ENCODE peak calls at places on chromosomes 13 and 19, in eight cellular contexts. V is pancreas, O is keratinocyte, F is stomach, G is breast epithelium, I is neural progenitor cell, W is fibroblast of lung, B is HL-60. M is an unnamed sample.

GRCh38 chr13:100734194-100734720 is 59.7 kb upstream of the TMTC4 start:
- DNase-seq in V (no peak), O (no peak), F (no peak), G (no peak), I (no peak), W (no peak), B (no peak), M (no peak)

GRCh38 chr19:33404916-33405315 is 31.4 kb downstream of the CEBPG start:
- DNase-seq in V (no peak), O (no peak), F (no peak), G (peak; percentile 39), I (no peak), W (no peak), B (no peak), M (peak; percentile 52)

GRCh38 chr13:91245283-91245682 is 102.2 kb upstream of the MIR17HG start:
- DNase-seq in V (no peak), O (no peak), F (no peak), G (no peak), I (no peak), W (no peak), B (no peak), M (no peak)

GRCh38 chr19:53951947-53952346 is 10.8 kb upstream of the CACNG8 start:
- DNase-seq in V (no peak), O (no peak), F (no peak), G (no peak), I (no peak), W (no peak), B (no peak), M (no peak)

GRCh38 chr13:107043016-107043957 is 475.4 kb upstream of the ARGLU1 start:
- DNase-seq in V (no peak), O (no peak), F (no peak), G (no peak), I (no peak), W (no peak), B (no peak), M (no peak)

GRCh38 chr13:70253834-70254233 is 145.6 kb upstream of the KLHL1 start:
- DNase-seq in V (no peak), O (no peak), F (no peak), G (no peak), I (no peak), W (peak; percentile 28), B (no peak), M (no peak)

GRCh38 chr13:98826156-98826555 is 73.7 kb upstream of the SLC15A1 start:
- DNase-seq in V (no peak), O (no peak), F (no peak), G (no peak), I (peak; percentile 45), W (no peak), B (no peak), M (no peak)

GRCh38 chr13:21971662-21972635 is 301.1 kb downstream of the FGF9 start:
- DNase-seq in V (no peak), O (no peak), F (no peak), G (no peak), I (no peak), W (peak; percentile 93), B (no peak), M (no peak)

GRCh38 chr19:29483944-29484581 is 41.7 kb upstream of the VSTM2B start:
- DNase-seq in V (no peak), O (no peak), F (no peak), G (no peak), I (no peak), W (no peak), B (no peak), M (no peak)

GRCh38 chr19:47663911-47664771 is 49.1 kb upstream of the EHD2 start:
- DNase-seq in V (peak; percentile 56), O (no peak), F (peak; percentile 74), G (peak; percentile 66), I (no peak), W (peak; percentile 100), B (peak; percentile 67), M (peak; percentile 98)

GRCh38 chr19:52735734-52736133 is 890 bp upstream of the ZNF611 start:
- DNase-seq in V (peak; percentile 35), O (no peak), F (peak; percentile 38), G (peak; percentile 67), I (peak; percentile 90), W (no peak), B (no peak), M (no peak)

GRCh38 chr19:9953802-9954542 is 17.7 kb upstream of the OLFM2 start:
- DNase-seq in V (no peak), O (no peak), F (no peak), G (no peak), I (no peak), W (no peak), B (no peak), M (no peak)

GRCh38 chr13:42017264-42017663 is 31.2 kb upstream of the DGKH start:
- DNase-seq in V (no peak), O (no peak), F (no peak), G (no peak), I (no peak), W (no peak), B (no peak), M (no peak)

GRCh38 chr19:47436712-47437401 is 17.5 kb upstream of the MEIS3 start:
- DNase-seq in V (peak; percentile 76), O (no peak), F (peak; percentile 91), G (peak; percentile 87), I (peak; percentile 88), W (peak; percentile 51), B (peak; percentile 76), M (peak; percentile 78)

GRCh38 chr19:18274776-18275356 is 614 bp upstream of the IQCN start:
- DNase-seq in V (peak; percentile 87), O (no peak), F (peak; percentile 89), G (peak; percentile 84), I (no peak), W (peak; percentile 88), B (peak; percentile 77), M (peak; percentile 88)

GRCh38 chr13:73215807-73216206 is 157.0 kb downstream of the KLF5 start:
- DNase-seq in V (no peak), O (no peak), F (peak; percentile 38), G (no peak), I (no peak), W (no peak), B (no peak), M (peak; percentile 13)

GRCh38 chr19:32691952-32692726 is 518 bp downstream of the NUDT19 start:
- DNase-seq in V (peak; percentile 55), O (no peak), F (peak; percentile 70), G (peak; percentile 67), I (peak; percentile 73), W (peak; percentile 72), B (peak; percentile 77), M (peak; percentile 70)

GRCh38 chr19:14337510-14337909 is 43.7 kb upstream of the ADGRE5 start:
- DNase-seq in V (no peak), O (no peak), F (peak; percentile 61), G (no peak), I (peak; percentile 58), W (no peak), B (no peak), M (peak; percentile 29)

GRCh38 chr19:4624733-4625362 is 14.5 kb upstream of the TNFAIP8L1 start:
- DNase-seq in V (no peak), O (no peak), F (no peak), G (no peak), I (peak; percentile 61), W (peak; percentile 17), B (peak; percentile 45), M (no peak)

GRCh38 chr19:46147791-46148288 is at the start of gene IGFL2:
- DNase-seq in V (no peak), O (peak; percentile 35), F (no peak), G (no peak), I (no peak), W (no peak), B (no peak), M (no peak)
- H3K4me3 ChIP-seq in V (no peak within 1 kb of the TSS), O (no peak within 1 kb of the TSS), F (no peak within 1 kb of the TSS), G (no peak within 1 kb of the TSS), I (no peak within 1 kb of the TSS), W (no peak within 1 kb of the TSS), B (no peak within 1 kb of the TSS), M (no peak within 1 kb of the TSS)

GRCh38 chr13:23947893-23948292 is 50.6 kb upstream of the C1QTNF9B start:
- DNase-seq in V (no peak), O (no peak), F (no peak), G (no peak), I (no peak), W (no peak), B (no peak), M (no peak)

GRCh38 chr13:23945612-23946011 is 48.3 kb upstream of the C1QTNF9B start:
- DNase-seq in V (no peak), O (no peak), F (no peak), G (no peak), I (no peak), W (no peak), B (no peak), M (no peak)

GRCh38 chr13:23949200-23949599 is 51.9 kb upstream of the C1QTNF9B start:
- DNase-seq in V (no peak), O (no peak), F (no peak), G (no peak), I (no peak), W (no peak), B (no peak), M (no peak)

GRCh38 chr13:23946067-23946466 is 48.8 kb upstream of the C1QTNF9B start:
- DNase-seq in V (no peak), O (no peak), F (no peak), G (no peak), I (no peak), W (no peak), B (no peak), M (no peak)

GRCh38 chr13:23946900-23947299 is 49.6 kb upstream of the C1QTNF9B start:
- DNase-seq in V (no peak), O (no peak), F (no peak), G (no peak), I (no peak), W (no peak), B (no peak), M (no peak)
- TF ChIP-seq CTCF in V (no peak), O (no peak), F (no peak), G (no peak), I (no peak), W (no peak), B (no peak), M (no peak)

GRCh38 chr19:51293571-51294210 is 17.8 kb upstream of the IGLON5 start:
- DNase-seq in V (no peak), O (no peak), F (no peak), G (no peak), I (no peak), W (no peak), B (no peak), M (no peak)
- H3K4me3 ChIP-seq in V (no peak overlapping the region), O (no peak overlapping the region), F (no peak overlapping the region), G (no peak overlapping the region), I (no peak overlapping the region), W (no peak overlapping the region), B (no peak overlapping the region), M (no peak overlapping the region)

DNA sequence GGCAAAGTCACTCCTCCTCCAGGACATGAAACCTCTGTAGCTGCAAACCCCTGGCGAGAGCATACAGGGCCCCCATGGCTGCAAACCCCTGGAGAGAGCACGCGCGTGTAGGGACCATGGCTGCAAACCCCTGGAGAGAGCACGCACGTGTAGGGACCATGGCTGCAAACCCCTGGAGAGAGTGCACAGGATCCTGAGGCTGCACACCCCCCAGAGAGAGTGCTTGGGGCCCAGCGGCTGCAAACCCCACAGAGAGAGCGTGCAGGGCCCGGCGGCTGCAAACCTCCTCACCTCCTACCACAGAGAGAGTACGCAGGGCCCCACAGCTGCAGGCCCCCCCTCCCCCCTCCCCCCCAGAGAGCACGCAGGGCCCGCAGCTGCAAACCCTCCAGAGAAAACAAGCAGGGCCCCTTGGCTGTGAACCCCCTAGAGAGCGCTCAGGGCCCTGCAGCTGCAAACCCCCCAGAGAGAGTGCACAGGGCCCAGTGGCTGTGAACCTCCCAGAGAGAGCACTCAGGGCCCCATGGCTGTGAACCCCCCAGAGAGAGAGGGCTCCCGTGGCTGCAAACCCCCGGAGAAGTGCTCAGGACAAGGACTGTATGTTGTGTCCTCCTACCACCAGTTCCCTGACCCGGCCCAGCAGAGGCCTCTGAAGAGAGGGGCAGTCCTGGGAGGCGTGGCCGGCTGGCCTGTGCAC is 7.3 kb downstream of the ADPRHL1 start:
- DNase-seq in V (no peak), O (no peak), F (no peak), G (peak; percentile 35), I (no peak), W (peak; percentile 30), B (no peak), M (no peak)
- TF ChIP-seq CTCF in V (no peak), O (no peak), F (no peak), G (no peak), I (no peak), W (no peak), B (no peak), M (no peak)